ENCODE peak calls at places on chromosome 2, in nine cellular contexts. Z is stimulated activated CD8-positive, alpha-beta memory T cell treated with anti-CD3 and anti-CD28 coated beads, Interleukin-4, amount 100 ng/mL, for 24 hours; X is AG08395; D is DND-41; T is activated T-helper 1 cell treated with Interleukin-2 at 50 U/mL for 16 hours; S is activated naive CD8-positive, alpha-beta T cell treated with anti-CD3 and anti-CD28 coated beads, Interleukin-2, amount 50 U/mL, for 24 hours; Q is substantia nigra; L is stimulated activated CD4-positive, alpha-beta T cell treated with anti-CD3 and anti-CD28 coated beads, Interleukin-15, amount 100 ng/mL, for 1 hour; G is activated CD8-positive, alpha-beta memory T cell treated with anti-CD3 and anti-CD28 coated beads, Interleukin-2, amount 10 ng/mL, durations not matched to agents 7 days and 5 days. A is an unnamed sample.

GRCh38 chr2:216918088-216918680 is 58.3 kb upstream of the TNP1 start:
- DNase-seq in Z (no peak), X (peak; percentile 87), D (no peak), T (no peak), S (no peak), Q (no peak), L (no peak), G (no peak), A (no peak)

GRCh38 chr2:204260162-204260877 is 285.0 kb upstream of the PARD3B start:
- DNase-seq in Z (peak; percentile 11), X (peak; percentile 73), D (peak; percentile 61), T (no peak), S (peak; percentile 38), Q (peak; percentile 6), L (no peak), G (peak; percentile 47), A (no peak)

GRCh38 chr2:196316050-196316430 is 144.7 kb upstream of the STK17B start:
- DNase-seq in Z (no peak), X (no peak), D (no peak), T (no peak), S (no peak), Q (no peak), L (no peak), G (no peak), A (no peak)

GRCh38 chr2:20615466-20616241 is 35.2 kb downstream of the HS1BP3 start:
- DNase-seq in Z (no peak), X (no peak), D (no peak), T (no peak), S (no peak), Q (peak; percentile 23), L (no peak), G (no peak), A (no peak)

GRCh38 chr2:59824314-59824713 is 729.1 kb downstream of the BCL11A start:
- DNase-seq in Z (no peak), X (no peak), D (no peak), T (no peak), S (no peak), Q (no peak), L (no peak), G (no peak), A (no peak)

GRCh38 chr2:227320305-227321094 is 4.6 kb upstream of the MFF start:
- DNase-seq in Z (no peak), X (no peak), D (no peak), T (no peak), S (no peak), Q (no peak), L (no peak), G (no peak), A (no peak)

GRCh38 chr2:49686291-49686690 is 532.0 kb upstream of the FSHR start:
- DNase-seq in Z (no peak), X (no peak), D (no peak), T (no peak), S (no peak), Q (no peak), L (no peak), G (no peak), A (no peak)

GRCh38 chr2:12350821-12351220 is 365.9 kb upstream of the TRIB2 start:
- DNase-seq in Z (no peak), X (no peak), D (no peak), T (no peak), S (no peak), Q (no peak), L (no peak), G (no peak), A (no peak)

GRCh38 chr2:237663517-237663916 is 36.1 kb downstream of the LRRFIP1 start:
- DNase-seq in Z (no peak), X (no peak), D (no peak), T (no peak), S (no peak), Q (no peak), L (no peak), G (no peak), A (no peak)

GRCh38 chr2:15182275-15182674 is 378.9 kb downstream of the NBAS start:
- DNase-seq in Z (no peak), X (no peak), D (no peak), T (no peak), S (no peak), Q (no peak), L (no peak), G (no peak), A (no peak)

GRCh38 chr2:182088681-182089333 is 103.2 kb downstream of the PPP1R1C start:
- DNase-seq in Z (no peak), X (no peak), D (no peak), T (no peak), S (no peak), Q (no peak), L (no peak), G (no peak), A (no peak)

GRCh38 chr2:156356006-156356764 is 23.7 kb upstream of the NR4A2 start:
- DNase-seq in Z (no peak), X (peak; percentile 64), D (no peak), T (no peak), S (no peak), Q (no peak), L (no peak), G (no peak), A (no peak)

GRCh38 chr2:240986787-240987411 is 11.5 kb upstream of the SNED1 start:
- DNase-seq in Z (no peak), X (peak; percentile 48), D (no peak), T (no peak), S (no peak), Q (no peak), L (no peak), G (no peak), A (no peak)

GRCh38 chr2:30761226-30761625 is 46.0 kb downstream of the CAPN13 start:
- DNase-seq in Z (no peak), X (no peak), D (no peak), T (no peak), S (no peak), Q (no peak), L (no peak), G (no peak), A (no peak)

GRCh38 chr2:158644139-158644538 is 151.0 kb upstream of the DAPL1 start:
- DNase-seq in Z (no peak), X (peak; percentile 72), D (no peak), T (no peak), S (no peak), Q (no peak), L (no peak), G (no peak), A (no peak)

GRCh38 chr2:82539222-82539621 is 1919.9 kb downstream of the SUCLG1 start:
- DNase-seq in Z (no peak), X (no peak), D (no peak), T (no peak), S (no peak), Q (no peak), L (no peak), G (no peak), A (no peak)

GRCh38 chr2:45570671-45571334 is 40.3 kb downstream of the SRBD1 start:
- DNase-seq in Z (no peak), X (no peak), D (no peak), T (no peak), S (no peak), Q (no peak), L (no peak), G (no peak), A (no peak)